ENCODE peak calls at places on chromosomes 5 and 9, in ten cellular contexts. G, L, S, C, T, B, V, E, O and Q are unnamed samples.
A peak's percentile ranks its signal among the peaks of the same experiment; 100 is the strongest.

GRCh38 chr9:118829334-118829733 is 539.9 kb downstream of the BRINP1 start:
- DNase-seq in T (no peak), E (no peak), O (no peak), C (no peak), S (no peak), V (peak; percentile 3), G (no peak), B (no peak), L (no peak), Q (no peak)

GRCh38 chr5:55923177-55923872 is 71.4 kb downstream of the IL6ST start:
- DNase-seq in T (no peak), L (peak; percentile 58), B (peak; percentile 29), S (peak; percentile 23), E (peak; percentile 36), O (no peak), G (no peak), C (no peak), V (no peak), Q (no peak)

GRCh38 chr9:133460405-133461175 is 812 bp downstream of the CACFD1 start:
- DNase-seq in L (no peak), C (peak; percentile 69), V (peak; percentile 38), G (peak; percentile 21), T (peak; percentile 91), E (peak; percentile 76), B (peak; percentile 89), O (peak; percentile 43), S (peak; percentile 59), Q (peak; percentile 45)

GRCh38 chr5:29214821-29215220 is 1978.7 kb upstream of the CDH6 start:
- DNase-seq in T (no peak), G (no peak), C (no peak), B (no peak), S (no peak), L (no peak), O (no peak), V (no peak), E (no peak), Q (no peak)

GRCh38 chr9:77817590-77818311 is 169.6 kb upstream of the GNA14 start:
- DNase-seq in B (no peak), C (no peak), S (no peak), G (no peak), O (no peak), T (no peak), E (no peak), L (no peak), V (no peak), Q (no peak)

GRCh38 chr5:61409568-61409967 is 77.5 kb downstream of the ZSWIM6 start:
- DNase-seq in V (peak; percentile 91), B (no peak), S (no peak), L (peak; percentile 94), C (no peak), G (no peak), E (no peak), O (peak; percentile 91), T (no peak), Q (no peak)

GRCh38 chr5:1644810-1645571 is 121.2 kb upstream of the LPCAT1 start:
- DNase-seq in E (peak; percentile 88), G (peak; percentile 74), L (peak; percentile 90), B (peak; percentile 86), O (peak; percentile 94), V (peak; percentile 81), C (peak; percentile 90), T (peak; percentile 86), S (peak; percentile 81), Q (peak; percentile 82)

GRCh38 chr9:16530669-16531461 is 339.6 kb downstream of the BNC2 start:
- DNase-seq in V (no peak), C (no peak), O (no peak), L (no peak), G (no peak), B (no peak), S (no peak), T (no peak), E (no peak), Q (no peak)

GRCh38 chr5:169303119-169303515 is 2.2 kb upstream of the SLIT3 start:
- DNase-seq in O (no peak), T (no peak), S (no peak), E (no peak), V (no peak), B (no peak), C (no peak), G (no peak), L (no peak), Q (no peak)

GRCh38 chr9:83688921-83689320 is 18.8 kb downstream of the UBQLN1 start:
- DNase-seq in B (no peak), L (no peak), O (no peak), V (no peak), T (no peak), G (no peak), C (no peak), S (no peak), E (no peak), Q (no peak)

GRCh38 chr9:136996361-136997281 is at the start of gene CLIC3:
- DNase-seq in S (no peak), L (no peak), V (peak; percentile 51), E (peak; percentile 50), T (peak; percentile 37), O (no peak), G (no peak), C (no peak), B (peak; percentile 20), Q (no peak)

DNA sequence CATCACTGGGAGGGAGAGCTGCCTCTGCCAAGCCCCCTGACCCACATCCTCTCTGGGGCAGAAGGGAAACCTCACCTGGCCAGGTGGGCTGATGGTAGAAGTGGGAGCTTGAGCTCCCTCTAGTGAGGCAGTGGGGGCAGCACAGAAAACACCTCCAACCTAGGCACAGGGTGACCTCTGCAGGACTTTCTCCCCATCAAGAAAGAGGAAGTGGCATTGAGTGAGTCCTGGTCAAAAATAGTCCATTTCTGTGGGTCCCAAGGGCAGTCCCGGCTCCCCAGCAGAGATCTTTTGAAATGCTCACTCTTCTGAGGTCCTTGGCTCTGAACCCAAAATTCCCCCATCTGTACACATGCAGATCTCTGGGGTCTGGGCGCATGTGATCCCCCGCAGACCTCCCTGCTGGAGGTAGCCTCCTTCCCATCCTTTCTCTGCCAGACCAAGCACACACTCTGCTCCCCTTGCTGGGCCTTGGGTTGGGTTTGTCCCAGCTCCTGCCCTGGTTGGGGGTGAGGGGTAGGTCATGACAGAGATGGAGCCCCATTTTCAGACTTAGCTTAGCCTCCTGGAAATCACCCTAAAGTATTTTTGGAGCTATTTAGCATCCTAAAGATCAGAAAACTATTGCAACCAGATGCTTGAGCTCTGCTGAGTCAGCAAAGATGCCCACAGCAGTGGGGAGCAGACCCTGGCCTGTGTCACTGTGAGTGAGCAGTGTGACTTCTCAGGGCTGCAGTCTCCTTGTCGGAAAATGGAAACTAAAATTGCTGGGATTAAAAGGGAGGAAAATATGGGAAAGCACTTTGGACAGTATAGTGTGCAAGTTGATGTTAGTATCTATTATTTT is 41.6 kb upstream of the LCP2 start:
- DNase-seq in T (peak; percentile 64), S (no peak), O (no peak), V (no peak), G (no peak), C (peak; percentile 82), E (peak; percentile 64), B (no peak), L (no peak), Q (no peak)
- TF ChIP-seq CTCF in T (peak; percentile 81), S (peak; percentile 46), O (peak; percentile 28), V (peak; percentile 5), G (peak; percentile 16), C (peak; percentile 99), E (peak; percentile 63), B (no peak), L (no peak), Q (peak; percentile 20)

GRCh38 chr5:33210983-33211382 is 229.8 kb upstream of the TARS1 start:
- DNase-seq in O (no peak), B (no peak), C (no peak), V (no peak), G (no peak), E (no peak), T (no peak), L (no peak), S (no peak), Q (no peak)
- TF ChIP-seq CTCF in O (no peak), B (no peak), C (no peak), V (no peak), G (no peak), E (no peak), T (no peak), L (no peak), S (no peak), Q (no peak)

DNA sequence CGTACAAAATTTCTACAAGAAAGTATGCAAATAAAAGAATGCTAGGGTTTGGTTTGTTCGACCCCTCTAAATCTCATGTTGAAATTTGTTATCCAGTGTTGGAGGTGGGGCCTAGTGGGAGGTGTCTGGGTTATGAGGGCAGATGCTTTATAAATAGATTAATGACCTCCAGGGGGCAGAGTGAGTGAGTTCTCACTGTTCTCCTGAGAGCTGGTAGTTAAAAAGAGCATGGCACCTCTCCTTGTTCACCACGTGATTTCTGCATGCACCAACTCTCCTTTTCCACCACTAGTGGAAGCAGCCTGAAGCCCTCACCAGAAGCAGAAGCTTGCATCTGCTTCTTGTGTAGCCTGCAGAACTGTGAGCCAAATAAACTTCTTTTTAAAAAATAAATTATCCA is 50.4 kb upstream of the FAM170A start:
- DNase-seq in E (peak; percentile 34), L (peak; percentile 34), C (peak; percentile 14), G (no peak), S (no peak), V (peak; percentile 72), O (peak; percentile 10), B (peak; percentile 49), T (peak; percentile 58), Q (no peak)
- TF ChIP-seq CTCF in E (peak; percentile 50), L (no peak), C (no peak), G (no peak), S (peak; percentile 7), V (peak; percentile 29), O (no peak), B (peak; percentile 24), T (peak; percentile 75), Q (peak; percentile 28)

GRCh38 chr9:76151267-76151666 is 243.0 kb downstream of the RFK start:
- DNase-seq in T (no peak), V (no peak), L (no peak), O (no peak), G (no peak), E (no peak), B (no peak), C (no peak), S (no peak), Q (no peak)
- TF ChIP-seq CTCF in T (no peak), V (no peak), L (no peak), O (no peak), G (no peak), E (no peak), B (no peak), C (no peak), S (no peak), Q (no peak)

GRCh38 chr5:142612388-142612787 is 73.5 kb downstream of the FGF1 start:
- DNase-seq in B (no peak), L (no peak), V (no peak), C (no peak), S (no peak), E (no peak), G (no peak), T (no peak), O (no peak), Q (no peak)
- TF ChIP-seq CTCF in B (no peak), L (no peak), V (no peak), C (no peak), S (no peak), E (no peak), G (no peak), T (no peak), O (no peak), Q (no peak)

DNA sequence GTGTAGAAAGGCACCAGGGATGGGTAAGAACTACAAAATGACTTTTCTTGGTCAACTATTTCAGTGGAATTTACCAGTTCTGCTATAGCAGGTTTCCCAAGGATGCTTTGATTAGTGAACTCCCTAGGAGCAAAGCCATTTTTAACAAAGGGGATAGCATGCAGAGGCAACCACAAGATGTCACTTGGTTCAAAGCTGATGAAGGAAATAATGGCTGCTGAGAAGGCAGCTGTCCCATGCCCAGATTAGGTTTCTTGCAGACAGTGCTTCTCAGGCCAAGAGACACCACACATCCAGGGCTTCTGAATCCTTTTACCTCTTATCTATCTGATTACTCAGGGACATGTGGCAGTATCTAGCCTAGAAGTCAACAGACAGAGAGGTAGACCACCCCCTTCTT is 192.6 kb downstream of the DOCK8 start:
- DNase-seq in G (no peak), E (no peak), S (peak; percentile 20), T (no peak), O (peak; percentile 25), L (no peak), B (no peak), C (no peak), V (peak; percentile 20), Q (no peak)
- TF ChIP-seq CTCF in G (no peak), E (no peak), S (peak; percentile 41), T (no peak), O (peak; percentile 15), L (no peak), B (no peak), C (no peak), V (peak; percentile 10), Q (no peak)